ENCODE peak calls at places on chromosome 12, in seven cellular contexts. L is Panc1, B is fibroblast of the aortic adventitia, W is PC-3, D is hepatocyte, V is astrocyte of the cerebellum, O is HFF-Myc. A is an unnamed sample.

GRCh38 chr12:126617312-126617711 is 1552.1 kb downstream of the AACS start:
- DNase-seq in L (no peak), B (no peak), W (peak; percentile 53), D (no peak), V (no peak), O (no peak), A (no peak)

GRCh38 chr12:28963554-28963953 is 185.5 kb upstream of the FAR2 start:
- DNase-seq in L (no peak), B (peak; percentile 66), W (peak; percentile 95), D (peak; percentile 14), V (no peak), O (no peak), A (no peak)

GRCh38 chr12:115443351-115443938 is 759.5 kb upstream of the TBX3 start:
- DNase-seq in L (no peak), B (no peak), W (no peak), D (no peak), V (no peak), O (no peak), A (no peak)

GRCh38 chr12:112877006-112877405 is 29.8 kb upstream of the OAS1 start:
- DNase-seq in L (no peak), B (no peak), W (no peak), D (no peak), V (no peak), O (no peak), A (no peak)

GRCh38 chr12:40170593-40170992 is 54.2 kb upstream of the LRRK2 start:
- DNase-seq in L (no peak), B (no peak), W (no peak), D (no peak), V (no peak), O (no peak), A (no peak)

GRCh38 chr12:1691123-1692007 is 495 bp downstream of the ADIPOR2 start:
- DNase-seq in L (no peak), B (no peak), W (peak; percentile 24), D (peak; percentile 67), V (no peak), O (no peak), A (peak; percentile 88)

GRCh38 chr12:74365178-74365964 is 172.3 kb upstream of the ATXN7L3B start:
- DNase-seq in L (peak; percentile 7), B (peak; percentile 66), W (peak; percentile 71), D (peak; percentile 10), V (peak; percentile 31), O (no peak), A (no peak)

GRCh38 chr12:642633-643477 is 20.4 kb downstream of the NINJ2 start:
- DNase-seq in L (no peak), B (peak; percentile 26), W (no peak), D (peak; percentile 89), V (no peak), O (no peak), A (peak; percentile 65)

GRCh38 chr12:58629376-58629775 is 290.9 kb downstream of the LRIG3 start:
- DNase-seq in L (no peak), B (peak; percentile 18), W (no peak), D (no peak), V (peak; percentile 13), O (no peak), A (no peak)

GRCh38 chr12:69527506-69528272 is 57.5 kb downstream of the FRS2 start:
- DNase-seq in L (no peak), B (peak; percentile 90), W (peak; percentile 89), D (peak; percentile 14), V (peak; percentile 62), O (no peak), A (no peak)

GRCh38 chr12:113582521-113583218 is 111.0 kb upstream of the LHX5 start:
- DNase-seq in L (no peak), B (no peak), W (peak; percentile 27), D (no peak), V (no peak), O (no peak), A (no peak)

GRCh38 chr12:120793357-120793756 is 67.7 kb downstream of the ACADS start:
- DNase-seq in L (no peak), B (no peak), W (no peak), D (no peak), V (no peak), O (no peak), A (no peak)

GRCh38 chr12:120787889-120788288 is 62.3 kb downstream of the ACADS start:
- DNase-seq in L (no peak), B (no peak), W (no peak), D (no peak), V (no peak), O (no peak), A (no peak)

GRCh38 chr12:120795441-120796178 is 70.0 kb downstream of the ACADS start:
- DNase-seq in L (no peak), B (no peak), W (no peak), D (no peak), V (no peak), O (no peak), A (no peak)

GRCh38 chr12:120790114-120790513 is 64.5 kb downstream of the ACADS start:
- DNase-seq in L (no peak), B (no peak), W (no peak), D (no peak), V (no peak), O (no peak), A (no peak)

GRCh38 chr12:120791669-120792176 is 66.1 kb downstream of the ACADS start:
- DNase-seq in L (no peak), B (no peak), W (no peak), D (no peak), V (no peak), O (no peak), A (no peak)
- TF ChIP-seq CTCF in L (no peak), B (no peak), W (no peak), D (no peak), V (no peak), O (no peak), A (no peak)

DNA sequence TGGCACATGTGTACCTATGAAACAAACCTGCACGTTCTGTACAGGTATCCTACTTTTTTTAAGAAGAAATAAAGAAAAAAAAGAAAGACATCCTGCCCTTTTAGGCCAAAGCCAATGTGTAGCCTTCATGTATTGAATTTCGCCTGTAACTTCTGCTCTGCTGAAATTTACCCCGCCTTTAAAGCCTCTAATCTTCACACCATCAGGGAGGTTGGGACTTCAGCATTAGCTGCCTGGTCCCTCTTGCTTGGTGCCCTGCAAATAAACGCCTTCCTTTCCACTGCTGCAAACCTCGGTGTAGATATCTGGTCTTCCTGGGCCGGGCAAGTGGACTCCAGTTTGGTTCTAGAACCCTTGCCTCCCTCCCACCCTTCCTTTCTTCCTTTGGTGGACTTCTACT is 2.6 kb upstream of the KRT71 start:
- DNase-seq in L (no peak), B (no peak), W (no peak), D (no peak), V (no peak), O (no peak), A (no peak)
- H3K4me3 ChIP-seq in L (no peak overlapping the region), B (no peak overlapping the region), W (no peak overlapping the region), D (no peak overlapping the region), V (no peak overlapping the region), O (no peak overlapping the region), A (no peak overlapping the region)

DNA sequence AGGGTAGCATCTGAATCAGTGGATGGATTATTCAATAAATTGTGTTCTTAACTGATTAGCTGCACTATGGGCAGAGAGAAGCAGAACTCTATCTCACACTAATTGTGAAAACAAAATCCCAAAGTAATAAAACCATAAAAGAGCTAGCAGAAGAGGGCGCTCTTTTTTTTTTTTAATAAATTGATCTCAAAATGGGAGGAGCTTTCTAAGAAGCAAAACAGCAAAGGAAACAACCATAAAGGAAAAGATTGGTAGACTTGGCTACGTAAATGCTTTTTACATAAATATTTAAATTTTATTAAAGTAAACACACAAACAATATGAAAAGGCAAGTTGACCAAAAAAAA is 1.5 kb upstream of the TM7SF3 start:
- DNase-seq in L (no peak), B (peak; percentile 71), W (peak; percentile 76), D (peak; percentile 21), V (no peak), O (no peak), A (no peak)
- TF ChIP-seq CTCF in L (peak; percentile 73), B (peak; percentile 46), W (peak; percentile 71), D (peak; percentile 50), V (peak; percentile 14), O (peak; percentile 11), A (no peak)

GRCh38 chr12:93849946-93850345 is 172.8 kb downstream of the CRADD start:
- DNase-seq in L (no peak), B (no peak), W (no peak), D (no peak), V (no peak), O (no peak), A (no peak)
- H3K4me3 ChIP-seq in L (no peak overlapping the region), B (no peak overlapping the region), W (no peak overlapping the region), D (no peak overlapping the region), V (no peak overlapping the region), O (no peak overlapping the region), A (no peak overlapping the region)

GRCh38 chr12:122870867-122871664 is 24.9 kb downstream of the VPS37B start:
- DNase-seq in L (no peak), B (peak; percentile 76), W (no peak), D (peak; percentile 70), V (no peak), O (no peak), A (peak; percentile 88)
- TF ChIP-seq CTCF in L (no peak), B (no peak), W (no peak), D (no peak), V (no peak), O (no peak), A (no peak)

GRCh38 chr12:46260913-46261476 is 7.8 kb downstream of the SLC38A1 start:
- DNase-seq in L (no peak), B (no peak), W (peak; percentile 94), D (no peak), V (no peak), O (no peak), A (no peak)
- H3K4me3 ChIP-seq in L (no peak overlapping the region), B (peak overlapping the region; percentile 15), W (peak overlapping the region; percentile 52), D (no peak overlapping the region), V (no peak overlapping the region), O (peak overlapping the region; percentile 4), A (no peak overlapping the region)

GRCh38 chr12:3315201-3315661 is 175.8 kb upstream of the PRMT8 start:
- DNase-seq in L (no peak), B (peak; percentile 80), W (peak; percentile 97), D (no peak), V (no peak), O (no peak), A (no peak)

GRCh38 chr12:3313066-3313465 is 177.9 kb upstream of the PRMT8 start:
- DNase-seq in L (no peak), B (peak; percentile 58), W (peak; percentile 86), D (no peak), V (no peak), O (no peak), A (no peak)

GRCh38 chr12:3316776-3317480 is 174.1 kb upstream of the PRMT8 start:
- DNase-seq in L (no peak), B (no peak), W (no peak), D (no peak), V (no peak), O (no peak), A (no peak)

GRCh38 chr12:3313655-3314305 is 177.2 kb upstream of the PRMT8 start:
- DNase-seq in L (no peak), B (no peak), W (peak; percentile 52), D (no peak), V (no peak), O (no peak), A (no peak)

DNA sequence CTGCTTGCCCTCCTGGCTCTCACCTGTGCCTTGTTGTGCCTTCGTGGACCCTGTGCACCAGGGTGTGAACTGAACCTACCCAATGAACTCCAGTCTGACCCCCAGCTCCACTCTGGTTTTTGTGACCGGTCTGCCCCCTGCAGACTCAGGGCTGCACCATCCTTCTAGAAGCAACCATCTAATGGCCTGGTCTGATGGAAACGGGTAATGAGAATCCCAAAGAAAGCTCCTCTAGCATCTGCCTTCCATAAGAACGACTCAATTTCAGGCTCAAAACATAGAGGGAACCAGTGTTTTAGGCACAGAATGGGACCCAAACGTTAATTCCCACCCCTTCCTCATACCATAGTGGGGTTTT is 176.7 kb upstream of the PRMT8 start:
- DNase-seq in L (no peak), B (no peak), W (no peak), D (no peak), V (no peak), O (no peak), A (no peak)
- TF ChIP-seq CTCF in L (no peak), B (peak; percentile 4), W (no peak), D (no peak), V (no peak), O (no peak), A (no peak)